ENCODE peak calls at places on chromosomes 2 and 18, in eight cellular contexts. One of them, this sample, is unnamed.

GRCh38 chr2:130736487-130736886 is 7.6 kb downstream of the GPR148 start:
- DNase-seq in SK-N-SH: no peak
- DNase-seq in H1: no peak
- DNase-seq in HCT116: no peak
- DNase-seq in K562: no peak
- DNase-seq in HepG2: no peak
- DNase-seq in endothelial cell of umbilical vein: no peak
- DNase-seq in GM12878: no peak
- DNase-seq in this sample: no peak

GRCh38 chr2:34985474-34985873 is 1370.1 kb upstream of the CRIM1 start:
- DNase-seq in GM12878: no peak
- DNase-seq in K562: no peak
- DNase-seq in HCT116: no peak
- DNase-seq in SK-N-SH: no peak
- DNase-seq in endothelial cell of umbilical vein: no peak
- DNase-seq in HepG2: no peak
- DNase-seq in H1: no peak
- DNase-seq in this sample: no peak

GRCh38 chr2:171522057-171522803 is at the start of gene CYBRD1:
- DNase-seq in SK-N-SH: peak; percentile 78
- DNase-seq in endothelial cell of umbilical vein: peak; percentile 71
- DNase-seq in HCT116: no peak
- DNase-seq in GM12878: no peak
- DNase-seq in HepG2: no peak
- DNase-seq in H1: no peak
- DNase-seq in K562: peak; percentile 92
- DNase-seq in this sample: peak; percentile 77

GRCh38 chr18:34350778-34351177 is 126.1 kb upstream of the NOL4 start:
- DNase-seq in K562: no peak
- DNase-seq in GM12878: no peak
- DNase-seq in H1: no peak
- DNase-seq in SK-N-SH: no peak
- DNase-seq in HCT116: no peak
- DNase-seq in endothelial cell of umbilical vein: no peak
- DNase-seq in HepG2: no peak
- DNase-seq in this sample: no peak

GRCh38 chr2:177030391-177031000 is 182.1 kb upstream of the HNRNPA3 start:
- DNase-seq in K562: no peak
- DNase-seq in H1: no peak
- DNase-seq in HepG2: no peak
- DNase-seq in GM12878: no peak
- DNase-seq in endothelial cell of umbilical vein: no peak
- DNase-seq in HCT116: no peak
- DNase-seq in SK-N-SH: peak; percentile 57
- DNase-seq in this sample: no peak

GRCh38 chr2:62787381-62787780 is 81.9 kb downstream of the EHBP1 start:
- DNase-seq in endothelial cell of umbilical vein: peak; percentile 69
- DNase-seq in SK-N-SH: peak; percentile 31
- DNase-seq in HCT116: no peak
- DNase-seq in GM12878: no peak
- DNase-seq in H1: no peak
- DNase-seq in K562: no peak
- DNase-seq in HepG2: no peak
- DNase-seq in this sample: peak; percentile 25

GRCh38 chr2:39121523-39122063 is 742 bp upstream of the SOS1 start:
- DNase-seq in HepG2: no peak
- DNase-seq in GM12878: no peak
- DNase-seq in K562: no peak
- DNase-seq in endothelial cell of umbilical vein: no peak
- DNase-seq in H1: no peak
- DNase-seq in HCT116: no peak
- DNase-seq in SK-N-SH: peak; percentile 32
- DNase-seq in this sample: no peak

GRCh38 chr2:51790854-51791253 is 758.9 kb upstream of the NRXN1 start:
- DNase-seq in endothelial cell of umbilical vein: no peak
- DNase-seq in K562: no peak
- DNase-seq in GM12878: no peak
- DNase-seq in SK-N-SH: no peak
- DNase-seq in HepG2: no peak
- DNase-seq in H1: no peak
- DNase-seq in HCT116: no peak
- DNase-seq in this sample: no peak

GRCh38 chr18:67359868-67360838 is 156.4 kb downstream of the DSEL start:
- DNase-seq in HCT116: no peak
- DNase-seq in endothelial cell of umbilical vein: peak; percentile 97
- DNase-seq in SK-N-SH: peak; percentile 20
- DNase-seq in K562: no peak
- DNase-seq in HepG2: peak; percentile 29
- DNase-seq in H1: no peak
- DNase-seq in GM12878: no peak
- DNase-seq in this sample: no peak

GRCh38 chr2:223114170-223114569 is 62.2 kb downstream of the KCNE4 start:
- DNase-seq in HepG2: no peak
- DNase-seq in HCT116: no peak
- DNase-seq in endothelial cell of umbilical vein: peak; percentile 95
- DNase-seq in H1: no peak
- DNase-seq in K562: no peak
- DNase-seq in SK-N-SH: no peak
- DNase-seq in GM12878: no peak
- DNase-seq in this sample: no peak

GRCh38 chr2:137910641-137911040 is 53.6 kb upstream of the HNMT start:
- DNase-seq in HepG2: peak; percentile 55
- DNase-seq in SK-N-SH: no peak
- DNase-seq in K562: no peak
- DNase-seq in H1: no peak
- DNase-seq in GM12878: no peak
- DNase-seq in HCT116: peak; percentile 8
- DNase-seq in endothelial cell of umbilical vein: peak; percentile 52
- DNase-seq in this sample: peak; percentile 38

GRCh38 chr18:63016270-63016669 is 300.9 kb downstream of the PHLPP1 start:
- DNase-seq in GM12878: peak; percentile 21
- DNase-seq in HepG2: peak; percentile 36
- DNase-seq in HCT116: peak; percentile 32
- DNase-seq in K562: peak; percentile 50
- DNase-seq in H1: no peak
- DNase-seq in endothelial cell of umbilical vein: peak; percentile 39
- DNase-seq in SK-N-SH: peak; percentile 82
- DNase-seq in this sample: peak; percentile 86

GRCh38 chr2:130822766-130823165 is 13.9 kb upstream of the ARHGEF4 start:
- DNase-seq in HepG2: no peak
- DNase-seq in H1: no peak
- DNase-seq in SK-N-SH: no peak
- DNase-seq in GM12878: no peak
- DNase-seq in K562: no peak
- DNase-seq in HCT116: no peak
- DNase-seq in endothelial cell of umbilical vein: no peak
- DNase-seq in this sample: no peak

GRCh38 chr18:34650121-34650545 is 60.0 kb upstream of the DTNA start:
- DNase-seq in HepG2: no peak
- DNase-seq in GM12878: no peak
- DNase-seq in H1: no peak
- DNase-seq in HCT116: no peak
- DNase-seq in K562: no peak
- DNase-seq in endothelial cell of umbilical vein: peak; percentile 5
- DNase-seq in SK-N-SH: no peak
- DNase-seq in this sample: no peak

GRCh38 chr2:160429248-160430000 is 64.2 kb downstream of the RBMS1 start:
- DNase-seq in K562: peak; percentile 19
- DNase-seq in GM12878: no peak
- DNase-seq in endothelial cell of umbilical vein: peak; percentile 77
- DNase-seq in HCT116: peak; percentile 56
- DNase-seq in SK-N-SH: no peak
- DNase-seq in HepG2: peak; percentile 52
- DNase-seq in H1: no peak
- DNase-seq in this sample: peak; percentile 78

GRCh38 chr2:29789884-29790485 is 131.4 kb downstream of the ALK start:
- DNase-seq in endothelial cell of umbilical vein: no peak
- DNase-seq in K562: no peak
- DNase-seq in GM12878: no peak
- DNase-seq in SK-N-SH: no peak
- DNase-seq in H1: no peak
- DNase-seq in HCT116: no peak
- DNase-seq in HepG2: no peak
- DNase-seq in this sample: no peak

GRCh38 chr2:29783696-29784095 is 137.7 kb downstream of the ALK start:
- DNase-seq in HCT116: no peak
- DNase-seq in H1: no peak
- DNase-seq in GM12878: no peak
- DNase-seq in HepG2: no peak
- DNase-seq in K562: no peak
- DNase-seq in endothelial cell of umbilical vein: no peak
- DNase-seq in SK-N-SH: no peak
- DNase-seq in this sample: no peak

GRCh38 chr2:29788066-29788465 is 133.3 kb downstream of the ALK start:
- DNase-seq in HepG2: no peak
- DNase-seq in GM12878: no peak
- DNase-seq in endothelial cell of umbilical vein: no peak
- DNase-seq in SK-N-SH: no peak
- DNase-seq in H1: no peak
- DNase-seq in HCT116: no peak
- DNase-seq in K562: no peak
- DNase-seq in this sample: no peak

GRCh38 chr2:29782531-29782930 is 138.9 kb downstream of the ALK start:
- DNase-seq in endothelial cell of umbilical vein: no peak
- DNase-seq in GM12878: no peak
- DNase-seq in H1: no peak
- DNase-seq in K562: no peak
- DNase-seq in HCT116: no peak
- DNase-seq in HepG2: no peak
- DNase-seq in SK-N-SH: no peak
- DNase-seq in this sample: peak; percentile 4

DNA sequence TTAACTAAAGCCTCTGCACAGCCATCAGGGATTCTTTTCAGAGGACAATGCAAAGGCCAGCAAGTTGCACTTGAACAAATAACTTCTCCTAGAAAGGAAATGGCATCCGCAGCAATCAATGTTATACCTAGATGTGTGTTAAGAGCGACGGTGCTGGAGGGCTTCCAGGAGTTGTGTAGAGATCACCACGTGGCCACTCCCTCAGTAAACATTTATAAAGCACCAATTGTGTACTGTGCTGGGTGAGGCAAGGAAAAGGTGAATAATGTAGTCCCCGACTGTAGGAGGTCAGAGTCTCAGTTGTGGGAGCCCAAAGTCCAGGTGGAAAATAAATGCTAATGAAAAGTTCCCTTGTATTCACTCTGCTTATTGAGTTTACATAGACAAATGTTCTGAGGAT is 135.0 kb downstream of the ALK start:
- DNase-seq in HCT116: no peak
- DNase-seq in H1: no peak
- DNase-seq in endothelial cell of umbilical vein: no peak
- DNase-seq in SK-N-SH: no peak
- DNase-seq in GM12878: no peak
- DNase-seq in K562: no peak
- DNase-seq in HepG2: no peak
- DNase-seq in this sample: no peak
- TF ChIP-seq POLR2AphosphoS5 in HCT116: no peak
- TF ChIP-seq POLR2AphosphoS5 in H1: no peak
- TF ChIP-seq POLR2AphosphoS5 in endothelial cell of umbilical vein: no peak
- TF ChIP-seq POLR2AphosphoS5 in SK-N-SH: no peak
- TF ChIP-seq POLR2AphosphoS5 in GM12878: no peak
- TF ChIP-seq POLR2AphosphoS5 in K562: no peak
- TF ChIP-seq POLR2AphosphoS5 in HepG2: no peak
- TF ChIP-seq POLR2AphosphoS5 in this sample: no peak

GRCh38 chr2:129431881-129432280 is 547.6 kb upstream of the RAB6C start:
- DNase-seq in H1: no peak
- DNase-seq in endothelial cell of umbilical vein: no peak
- DNase-seq in HepG2: no peak
- DNase-seq in GM12878: no peak
- DNase-seq in HCT116: no peak
- DNase-seq in SK-N-SH: no peak
- DNase-seq in K562: no peak
- DNase-seq in this sample: no peak
- H2AFZ ChIP-seq in H1: no peak overlapping the region
- H2AFZ ChIP-seq in endothelial cell of umbilical vein: no peak overlapping the region
- H2AFZ ChIP-seq in HepG2: no peak overlapping the region
- H2AFZ ChIP-seq in GM12878: no peak overlapping the region
- H2AFZ ChIP-seq in HCT116: no peak overlapping the region
- H2AFZ ChIP-seq in SK-N-SH: no peak overlapping the region
- H2AFZ ChIP-seq in K562: no peak overlapping the region
- H2AFZ ChIP-seq in this sample: no peak overlapping the region

GRCh38 chr2:179340678-179341077 is 76.0 kb upstream of the SESTD1 start:
- DNase-seq in SK-N-SH: no peak
- DNase-seq in endothelial cell of umbilical vein: peak; percentile 47
- DNase-seq in GM12878: no peak
- DNase-seq in H1: no peak
- DNase-seq in HepG2: peak; percentile 54
- DNase-seq in K562: no peak
- DNase-seq in HCT116: peak; percentile 19
- DNase-seq in this sample: peak; percentile 55
- TF ChIP-seq POLR2AphosphoS5 in SK-N-SH: no peak
- TF ChIP-seq POLR2AphosphoS5 in endothelial cell of umbilical vein: no peak
- TF ChIP-seq POLR2AphosphoS5 in GM12878: no peak
- TF ChIP-seq POLR2AphosphoS5 in H1: no peak
- TF ChIP-seq POLR2AphosphoS5 in HepG2: no peak
- TF ChIP-seq POLR2AphosphoS5 in K562: no peak
- TF ChIP-seq POLR2AphosphoS5 in HCT116: no peak
- TF ChIP-seq POLR2AphosphoS5 in this sample: no peak

GRCh38 chr2:23601301-23601965 is 216.5 kb downstream of the KLHL29 start:
- DNase-seq in K562: no peak
- DNase-seq in GM12878: no peak
- DNase-seq in SK-N-SH: no peak
- DNase-seq in endothelial cell of umbilical vein: no peak
- DNase-seq in HepG2: no peak
- DNase-seq in H1: no peak
- DNase-seq in HCT116: no peak
- DNase-seq in this sample: no peak

GRCh38 chr2:23603156-23603555 is 218.2 kb downstream of the KLHL29 start:
- DNase-seq in SK-N-SH: no peak
- DNase-seq in HCT116: no peak
- DNase-seq in K562: no peak
- DNase-seq in H1: no peak
- DNase-seq in HepG2: no peak
- DNase-seq in GM12878: no peak
- DNase-seq in endothelial cell of umbilical vein: no peak
- DNase-seq in this sample: no peak

GRCh38 chr2:23603581-23603980 is 218.6 kb downstream of the KLHL29 start:
- DNase-seq in K562: no peak
- DNase-seq in GM12878: no peak
- DNase-seq in endothelial cell of umbilical vein: no peak
- DNase-seq in HCT116: no peak
- DNase-seq in H1: no peak
- DNase-seq in SK-N-SH: no peak
- DNase-seq in HepG2: no peak
- DNase-seq in this sample: no peak

GRCh38 chr2:23600336-23600735 is 215.4 kb downstream of the KLHL29 start:
- DNase-seq in endothelial cell of umbilical vein: no peak
- DNase-seq in K562: no peak
- DNase-seq in HCT116: no peak
- DNase-seq in GM12878: no peak
- DNase-seq in SK-N-SH: no peak
- DNase-seq in HepG2: no peak
- DNase-seq in H1: no peak
- DNase-seq in this sample: no peak

DNA sequence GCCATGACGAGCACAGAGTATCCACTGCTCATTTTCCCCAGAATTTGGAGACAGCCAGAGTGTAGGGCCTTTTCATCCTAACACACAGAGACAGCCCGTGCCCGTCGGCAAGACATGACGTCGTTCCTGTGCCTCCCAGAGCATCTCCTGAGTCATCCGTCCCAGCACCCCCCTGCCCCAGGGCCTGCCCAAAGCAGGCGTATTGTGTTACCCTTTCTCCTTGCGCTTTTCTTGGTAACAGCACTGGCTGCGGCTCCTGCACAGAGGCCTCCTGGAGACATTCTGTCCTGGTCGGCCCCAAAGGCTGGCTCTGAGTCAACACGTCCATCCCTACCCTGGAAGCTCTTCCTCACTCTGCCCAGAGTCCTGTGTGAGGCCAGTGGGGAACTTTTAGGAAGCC is 217.1 kb downstream of the KLHL29 start:
- DNase-seq in SK-N-SH: no peak
- DNase-seq in H1: no peak
- DNase-seq in K562: no peak
- DNase-seq in HepG2: no peak
- DNase-seq in HCT116: no peak
- DNase-seq in GM12878: no peak
- DNase-seq in endothelial cell of umbilical vein: no peak
- DNase-seq in this sample: no peak
- H2AFZ ChIP-seq in SK-N-SH: peak overlapping the region; percentile 88
- H2AFZ ChIP-seq in H1: no peak overlapping the region
- H2AFZ ChIP-seq in K562: no peak overlapping the region
- H2AFZ ChIP-seq in HepG2: no peak overlapping the region
- H2AFZ ChIP-seq in HCT116: no peak overlapping the region
- H2AFZ ChIP-seq in GM12878: no peak overlapping the region
- H2AFZ ChIP-seq in endothelial cell of umbilical vein: no peak overlapping the region
- H2AFZ ChIP-seq in this sample: no peak overlapping the region